ENCODE peak calls at places on chromosomes 5 and 9, in ten cellular contexts. L, U, E, H, O, M, R, Z, T and S are unnamed samples.

GRCh38 chr5:172043822-172044221 is 37.4 kb upstream of the FBXW11 start:
- DNase-seq in L (no peak), U (no peak), E (no peak), H (no peak), O (no peak), M (no peak), R (no peak), Z (no peak), T (no peak), S (no peak)

GRCh38 chr5:53480474-53481353 is at the start of gene FST:
- DNase-seq in L (no peak), U (no peak), E (peak), H (peak), O (no peak), M (peak), R (peak), Z (peak), T (no peak), S (peak)

GRCh38 chr5:88879724-88880123 is 3.3 kb downstream of the MEF2C start:
- DNase-seq in L (no peak), U (no peak), E (no peak), H (no peak), O (no peak), M (no peak), R (no peak), Z (no peak), T (peak), S (no peak)

GRCh38 chr5:142931896-142932686 is 161.9 kb downstream of the ARHGAP26 start:
- DNase-seq in L (no peak), U (no peak), E (peak), H (peak), O (no peak), M (no peak), R (no peak), Z (no peak), T (no peak), S (no peak)

GRCh38 chr5:149073217-149073616 is 10.4 kb upstream of the SH3TC2 start:
- DNase-seq in L (no peak), U (no peak), E (no peak), H (no peak), O (no peak), M (no peak), R (no peak), Z (no peak), T (no peak), S (no peak)

GRCh38 chr9:92650839-92651621 is 18.9 kb downstream of the IPPK start:
- DNase-seq in L (no peak), U (no peak), E (peak), H (peak), O (no peak), M (peak), R (peak), Z (peak), T (no peak), S (no peak)

GRCh38 chr9:33297455-33297854 is 7.1 kb downstream of the NFX1 start:
- DNase-seq in L (no peak), U (no peak), E (no peak), H (no peak), O (no peak), M (no peak), R (no peak), Z (no peak), T (peak), S (no peak)

GRCh38 chr9:22041329-22041728 is 32.2 kb upstream of the CDKN2B start:
- DNase-seq in L (no peak), U (no peak), E (no peak), H (no peak), O (no peak), M (no peak), R (no peak), Z (no peak), T (no peak), S (no peak)

GRCh38 chr5:154830596-154830995 is 19.8 kb downstream of the FAXDC2 start:
- DNase-seq in L (no peak), U (no peak), E (no peak), H (no peak), O (no peak), M (no peak), R (no peak), Z (no peak), T (no peak), S (no peak)